ENCODE peak calls at places on chromosome 5, in nine cellular contexts. O is tibial nerve; Y is AG10803; P is type B pancreatic cell; S is upper lobe of left lung; H is mesothelial cell of epicardium; F is A549; L is CD8-positive, alpha-beta T cell; J is testis. Q is an unnamed sample.
A peak's percentile ranks its signal among the peaks of the same experiment; 100 is the strongest.

GRCh38 chr5:179486596-179487051 is 63.7 kb upstream of the RUFY1 start:
- DNase-seq in O (no peak), Y (no peak), P (no peak), S (peak; percentile 62), H (no peak), F (no peak), L (no peak), J (no peak), Q (no peak)

GRCh38 chr5:3364433-3364832 is 231.2 kb upstream of the IRX1 start:
- DNase-seq in O (no peak), Y (no peak), P (no peak), S (no peak), H (no peak), F (no peak), L (no peak), J (no peak), Q (no peak)

GRCh38 chr5:96339862-96340261 is 93.2 kb downstream of the PCSK1 start:
- DNase-seq in O (no peak), Y (no peak), P (no peak), S (no peak), H (no peak), F (no peak), L (no peak), J (no peak), Q (no peak)

GRCh38 chr5:168962323-168962722 is 338.6 kb downstream of the SLIT3 start:
- DNase-seq in O (no peak), Y (peak; percentile 79), P (no peak), S (no peak), H (no peak), F (no peak), L (no peak), J (no peak), Q (no peak)

GRCh38 chr5:175521313-175521833 is 43.0 kb downstream of the SFXN1 start:
- DNase-seq in O (no peak), Y (no peak), P (no peak), S (no peak), H (no peak), F (no peak), L (peak; percentile 62), J (no peak), Q (no peak)

GRCh38 chr5:75510417-75510835 is 1.0 kb downstream of the CERT1 start:
- DNase-seq in O (no peak), Y (peak; percentile 47), P (no peak), S (no peak), H (no peak), F (no peak), L (no peak), J (no peak), Q (peak; percentile 10)

GRCh38 chr5:119037496-119038215 is 33.2 kb upstream of the DMXL1 start:
- DNase-seq in O (no peak), Y (peak; percentile 20), P (no peak), S (no peak), H (no peak), F (no peak), L (no peak), J (no peak), Q (no peak)

GRCh38 chr5:43627028-43627427 is 24.0 kb downstream of the NNT start:
- DNase-seq in O (peak; percentile 38), Y (peak; percentile 63), P (no peak), S (no peak), H (no peak), F (peak; percentile 68), L (no peak), J (peak; percentile 63), Q (no peak)

GRCh38 chr5:79301046-79301712 is 65.2 kb downstream of the JMY start:
- DNase-seq in O (no peak), Y (peak; percentile 49), P (no peak), S (no peak), H (no peak), F (no peak), L (no peak), J (no peak), Q (no peak)

GRCh38 chr5:151150484-151151262 is 6.9 kb downstream of the ANXA6 start:
- DNase-seq in O (no peak), Y (peak; percentile 60), P (no peak), S (no peak), H (peak; percentile 47), F (no peak), L (peak; percentile 80), J (peak; percentile 69), Q (no peak)

GRCh38 chr5:1273745-1274144 is 21.1 kb downstream of the TERT start:
- DNase-seq in O (no peak), Y (no peak), P (no peak), S (no peak), H (no peak), F (no peak), L (no peak), J (no peak), Q (no peak)

GRCh38 chr5:159198063-159199036 is 11.0 kb downstream of the RNF145 start:
- DNase-seq in O (no peak), Y (no peak), P (no peak), S (no peak), H (no peak), F (no peak), L (no peak), J (no peak), Q (no peak)

GRCh38 chr5:75048457-75048953 is 3.9 kb downstream of the GCNT4 start:
- DNase-seq in O (no peak), Y (peak; percentile 46), P (no peak), S (no peak), H (no peak), F (no peak), L (no peak), J (no peak), Q (no peak)

GRCh38 chr5:61347088-61347487 is 15.0 kb downstream of the ZSWIM6 start:
- DNase-seq in O (no peak), Y (peak; percentile 60), P (no peak), S (no peak), H (no peak), F (no peak), L (no peak), J (no peak), Q (no peak)
- TF ChIP-seq CTCF in O (no peak), Y (no peak), P (no peak), S (no peak), H (no peak), F (no peak), L (no peak), J (no peak), Q (no peak)

GRCh38 chr5:173094012-173094661 is 38.0 kb downstream of the CREBRF start:
- DNase-seq in O (no peak), Y (peak; percentile 18), P (no peak), S (no peak), H (no peak), F (no peak), L (no peak), J (no peak), Q (no peak)
- TF ChIP-seq CTCF in O (no peak), Y (no peak), P (no peak), S (no peak), H (no peak), F (no peak), L (no peak), J (no peak), Q (no peak)

GRCh38 chr5:147483961-147484707 is 25.7 kb downstream of the DPYSL3 start:
- DNase-seq in O (peak; percentile 77), Y (peak; percentile 100), P (no peak), S (no peak), H (peak; percentile 49), F (no peak), L (no peak), J (peak; percentile 30), Q (no peak)
- TF ChIP-seq CTCF in O (no peak), Y (no peak), P (no peak), S (no peak), H (no peak), F (no peak), L (no peak), J (no peak), Q (no peak)

DNA sequence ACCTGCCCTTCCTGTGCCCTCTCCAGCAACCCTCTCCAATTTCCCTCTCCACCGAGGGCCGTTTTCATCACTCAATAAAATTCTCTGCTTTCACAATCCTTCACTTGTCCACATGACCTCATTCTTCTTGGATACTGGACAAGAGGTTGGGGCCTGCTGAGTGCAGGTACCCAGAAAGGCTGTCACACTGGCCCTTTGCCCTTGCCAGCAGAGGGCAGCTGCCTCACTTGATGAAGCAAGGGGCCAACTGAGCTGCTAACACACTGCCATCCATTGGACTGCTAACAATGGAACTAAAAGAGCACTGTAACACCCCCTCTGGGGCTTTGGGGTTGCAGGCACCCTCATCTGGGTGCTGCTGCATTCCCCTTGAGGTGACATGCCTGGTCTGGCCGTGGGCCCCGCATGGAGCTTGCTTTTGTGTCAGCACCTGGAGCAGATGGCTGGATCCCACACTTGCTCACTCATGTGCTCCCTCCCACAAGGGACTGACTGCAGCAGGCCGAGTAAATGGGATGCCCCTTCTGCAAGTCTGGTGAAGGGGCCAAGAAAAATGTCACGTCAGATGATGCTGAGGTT is 308.1 kb upstream of the ADCY2 start:
- DNase-seq in O (no peak), Y (no peak), P (no peak), S (peak; percentile 22), H (no peak), F (no peak), L (no peak), J (no peak), Q (no peak)
- TF ChIP-seq CTCF in O (no peak), Y (no peak), P (no peak), S (no peak), H (no peak), F (no peak), L (no peak), J (no peak), Q (no peak)

GRCh38 chr5:155591273-155591672 is 577.7 kb downstream of the KIF4B start:
- DNase-seq in O (no peak), Y (no peak), P (no peak), S (no peak), H (no peak), F (no peak), L (no peak), J (no peak), Q (no peak)

GRCh38 chr5:155594270-155594669 is 580.7 kb downstream of the KIF4B start:
- DNase-seq in O (no peak), Y (no peak), P (no peak), S (no peak), H (no peak), F (no peak), L (no peak), J (no peak), Q (no peak)
- TF ChIP-seq CTCF in O (no peak), Y (no peak), P (peak; percentile 35), S (no peak), H (peak; percentile 32), F (no peak), L (no peak), J (no peak), Q (no peak)

DNA sequence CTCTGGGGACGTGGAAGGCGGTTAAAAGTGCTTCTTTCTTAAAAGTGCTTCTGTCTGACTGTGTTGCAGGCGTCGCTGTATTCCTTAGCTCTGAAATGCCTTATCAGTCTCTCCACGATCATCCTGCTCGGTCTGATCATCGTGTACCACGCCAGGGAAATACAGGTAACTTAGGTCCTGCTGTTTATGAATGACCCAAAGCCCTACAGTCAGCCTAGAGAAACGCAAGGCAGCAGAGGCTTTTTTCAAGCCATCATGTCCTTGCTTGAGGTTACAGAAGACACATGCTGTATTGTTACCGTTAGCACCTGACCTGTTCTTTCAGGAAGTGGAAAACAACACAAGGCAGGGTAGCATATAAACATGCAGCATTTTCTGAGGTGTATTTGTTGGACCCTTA is 2.0 kb downstream of the KCNN2 start:
- DNase-seq in O (no peak), Y (no peak), P (no peak), S (no peak), H (no peak), F (no peak), L (no peak), J (no peak), Q (no peak)
- TF ChIP-seq CTCF in O (no peak), Y (no peak), P (no peak), S (no peak), H (no peak), F (no peak), L (no peak), J (no peak), Q (no peak)